ENCODE peak calls at places on chromosomes 12 and 14, in ten cellular contexts. K is foreskin fibroblast, D is breast epithelium, B is epithelial cell of esophagus, U is heart right ventricle, V is PC-9, Y is tibial artery, F is astrocyte of the spinal cord, T is testis, C is A549. Z is an unnamed sample.

GRCh38 chr14:89619616-89620273 is 202.7 kb upstream of the FOXN3 start:
- DNase-seq in U (no peak), D (no peak), T (no peak), F (no peak), K (no peak), C (no peak), Y (no peak), B (no peak), V (no peak), Z (no peak)

GRCh38 chr14:103503296-103503695 is 19.3 kb downstream of the CKB start:
- DNase-seq in T (peak; percentile 12), B (no peak), F (no peak), D (no peak), C (no peak), K (no peak), Y (no peak), V (no peak), U (no peak), Z (no peak)

GRCh38 chr12:27319394-27319793 is 13.2 kb upstream of the BMAL2 start:
- DNase-seq in Y (no peak), U (no peak), D (no peak), K (no peak), C (no peak), B (peak; percentile 59), V (no peak), T (no peak), F (peak; percentile 67), Z (no peak)

GRCh38 chr12:90943248-90943647 is 11.7 kb downstream of the CCER1 start:
- DNase-seq in C (no peak), Y (no peak), K (no peak), B (no peak), U (no peak), V (no peak), D (no peak), T (no peak), F (no peak), Z (no peak)

GRCh38 chr12:39647383-39647782 is 27.8 kb upstream of the ABCD2 start:
- DNase-seq in T (no peak), K (no peak), C (no peak), D (no peak), Y (no peak), F (no peak), B (no peak), U (no peak), V (no peak), Z (no peak)

GRCh38 chr12:97223419-97223818 is 239.2 kb upstream of the RMST start:
- DNase-seq in C (no peak), U (no peak), B (no peak), V (no peak), D (no peak), T (no peak), K (no peak), Y (no peak), F (no peak), Z (no peak)

GRCh38 chr12:89451876-89452275 is 72.7 kb downstream of the GALNT4 start:
- DNase-seq in Y (peak; percentile 41), F (peak; percentile 75), T (peak; percentile 33), U (peak; percentile 35), C (no peak), K (peak; percentile 69), B (peak; percentile 15), D (no peak), V (no peak), Z (no peak)

GRCh38 chr12:851343-851742 is 98.2 kb downstream of the RAD52 start:
- DNase-seq in B (no peak), F (peak; percentile 41), C (no peak), K (peak; percentile 33), D (no peak), U (no peak), V (no peak), T (no peak), Y (no peak), Z (no peak)

GRCh38 chr14:39396448-39396847 is 35.8 kb downstream of the FBXO33 start:
- DNase-seq in Y (no peak), D (no peak), T (no peak), U (no peak), K (no peak), V (no peak), B (peak; percentile 36), F (peak; percentile 12), C (no peak), Z (no peak)

GRCh38 chr14:86652512-86652911 is 1122.6 kb downstream of the FLRT2 start:
- DNase-seq in D (no peak), F (no peak), V (no peak), B (no peak), K (no peak), U (no peak), C (no peak), T (no peak), Y (no peak), Z (no peak)

GRCh38 chr14:86646125-86646524 is 1116.2 kb downstream of the FLRT2 start:
- DNase-seq in V (no peak), D (no peak), Y (no peak), C (no peak), B (no peak), F (no peak), K (no peak), U (no peak), T (no peak), Z (no peak)

GRCh38 chr14:86641310-86641709 is 1111.4 kb downstream of the FLRT2 start:
- DNase-seq in K (no peak), V (no peak), F (no peak), Y (no peak), T (no peak), C (no peak), U (no peak), B (no peak), D (no peak), Z (no peak)

GRCh38 chr14:86646688-86647687 is 1117.0 kb downstream of the FLRT2 start:
- DNase-seq in B (peak; percentile 57), C (no peak), K (peak; percentile 9), V (no peak), T (no peak), D (no peak), F (peak; percentile 27), Y (no peak), U (no peak), Z (no peak)
- TF ChIP-seq CTCF in B (peak; percentile 42), C (no peak), K (no peak), V (no peak), T (no peak), D (no peak), F (peak; percentile 30), Y (no peak), U (no peak), Z (no peak)

GRCh38 chr14:99430491-99430890 is 50.2 kb downstream of the SETD3 start:
- DNase-seq in C (peak; percentile 43), V (no peak), U (peak; percentile 21), T (no peak), Y (no peak), K (no peak), B (peak; percentile 28), D (peak; percentile 60), F (no peak), Z (no peak)
- TF ChIP-seq CTCF in C (no peak), V (no peak), U (peak; percentile 12), T (peak; percentile 9), Y (no peak), K (peak; percentile 18), B (peak; percentile 17), D (no peak), F (peak; percentile 44), Z (no peak)

DNA sequence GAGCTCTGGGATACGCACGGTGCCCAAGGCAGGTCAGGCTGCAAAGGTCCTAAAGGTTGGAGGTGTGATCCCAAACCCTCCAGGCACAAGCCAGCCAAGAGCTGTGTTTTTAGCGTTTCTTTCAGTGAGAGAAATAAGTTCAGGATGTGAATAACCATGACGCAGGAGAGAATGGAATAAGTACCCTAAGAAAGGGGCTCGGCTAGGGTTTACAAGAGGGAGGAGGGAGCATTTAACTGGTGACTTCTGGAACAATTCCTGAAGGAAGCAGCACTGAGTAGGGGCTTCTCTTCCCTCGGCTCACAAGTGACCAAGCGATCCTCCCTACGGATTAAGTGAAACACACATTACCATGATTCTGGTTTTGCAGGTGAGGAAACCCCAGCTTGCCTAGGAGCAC is 29.4 kb downstream of the SSH1 start:
- DNase-seq in B (no peak), Y (no peak), V (no peak), T (no peak), D (no peak), C (no peak), F (no peak), K (no peak), U (no peak), Z (no peak)
- TF ChIP-seq CTCF in B (no peak), Y (no peak), V (no peak), T (no peak), D (no peak), C (no peak), F (no peak), K (no peak), U (no peak), Z (no peak)

GRCh38 chr12:102900389-102900788 is 16.7 kb downstream of the PAH start:
- DNase-seq in T (no peak), K (no peak), D (no peak), U (no peak), B (no peak), V (no peak), Y (no peak), C (no peak), F (no peak), Z (no peak)

GRCh38 chr12:102891756-102892155 is 25.3 kb downstream of the PAH start:
- DNase-seq in Y (no peak), C (no peak), T (no peak), B (no peak), F (no peak), V (no peak), D (no peak), K (no peak), U (no peak), Z (no peak)

DNA sequence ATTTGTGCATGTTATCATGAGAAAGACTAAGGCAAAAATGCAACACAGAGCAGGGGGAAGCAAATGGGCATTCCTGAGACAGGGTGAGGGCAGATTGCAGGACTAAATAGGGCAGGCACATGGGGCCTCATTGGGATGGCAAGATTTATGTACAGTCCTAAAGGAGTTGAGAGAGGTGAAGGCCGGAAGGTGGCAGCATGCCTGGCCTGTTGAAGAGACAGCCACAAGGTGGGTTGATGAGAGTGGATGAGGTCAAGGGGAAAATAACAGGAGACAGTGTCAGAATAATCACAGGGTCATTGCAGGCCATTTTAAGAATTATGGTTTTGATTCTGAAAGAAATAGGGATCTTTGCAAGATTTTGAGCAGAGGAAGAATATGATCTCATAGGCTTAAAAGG is 21.0 kb downstream of the PAH start:
- DNase-seq in T (no peak), V (no peak), B (no peak), F (no peak), U (no peak), D (no peak), C (no peak), Y (no peak), K (no peak), Z (no peak)
- TF ChIP-seq CTCF in T (no peak), V (no peak), B (no peak), F (no peak), U (no peak), D (no peak), C (no peak), Y (no peak), K (no peak), Z (no peak)

Z was measured in AG09319.